ENCODE peak calls at places on chromosomes 12 and 14, in five cellular contexts. Q is neural crest cell, O is GM10248, J is K562, X is lower leg skin. B is an unnamed sample.

GRCh38 chr12:97276198-97276580 is 186.4 kb upstream of the RMST start:
- DNase-seq in Q (peak; percentile 23), O (no peak), J (no peak), X (no peak), B (no peak)

GRCh38 chr12:50218386-50218785 is 51.2 kb upstream of the CERS5 start:
- DNase-seq in Q (no peak), O (no peak), J (no peak), X (no peak), B (no peak)

GRCh38 chr12:90399317-90399716 is 555.7 kb downstream of the CCER1 start:
- DNase-seq in Q (no peak), O (no peak), J (no peak), X (no peak), B (no peak)

GRCh38 chr12:102399653-102400052 is 80.7 kb downstream of the IGF1 start:
- DNase-seq in Q (no peak), O (no peak), J (no peak), X (no peak), B (no peak)

GRCh38 chr12:78725951-78726550 is 138.5 kb upstream of the SYT1 start:
- DNase-seq in Q (no peak), O (no peak), J (no peak), X (no peak), B (no peak)

GRCh38 chr12:7178481-7178880 is 11.0 kb upstream of the PEX5 start:
- DNase-seq in Q (no peak), O (no peak), J (no peak), X (no peak), B (no peak)

GRCh38 chr12:98983647-98984046 is 338.6 kb downstream of the APAF1 start:
- DNase-seq in Q (no peak), O (peak; percentile 26), J (no peak), X (no peak), B (no peak)

GRCh38 chr12:105085537-105085936 is 1.3 kb upstream of the ALDH1L2 start:
- DNase-seq in Q (no peak), O (no peak), J (no peak), X (no peak), B (no peak)

GRCh38 chr14:99171396-99171795 is 100.6 kb downstream of the BCL11B start:
- DNase-seq in Q (no peak), O (no peak), J (no peak), X (no peak), B (no peak)

GRCh38 chr12:44628180-44628579 is 247.9 kb downstream of the NELL2 start:
- DNase-seq in Q (no peak), O (no peak), J (no peak), X (no peak), B (no peak)

GRCh38 chr12:48451372-48451771 is 21.0 kb upstream of the ANP32D start:
- DNase-seq in Q (no peak), O (no peak), J (no peak), X (no peak), B (no peak)

GRCh38 chr14:23481362-23481970 is 12.0 kb downstream of the NGDN start:
- DNase-seq in Q (peak; percentile 22), O (no peak), J (peak; percentile 43), X (no peak), B (peak; percentile 77)

GRCh38 chr14:46717211-46717610 is 65.6 kb upstream of the RPL10L start:
- DNase-seq in Q (no peak), O (no peak), J (no peak), X (no peak), B (no peak)

GRCh38 chr12:114685320-114685781 is 1.4 kb upstream of the TBX3 start:
- DNase-seq in Q (no peak), O (no peak), J (no peak), X (no peak), B (no peak)

GRCh38 chr12:114684098-114684869 is at the start of gene TBX3:
- DNase-seq in Q (peak; percentile 75), O (no peak), J (peak; percentile 91), X (peak; percentile 99), B (peak; percentile 98)

GRCh38 chr12:114685869-114686268 is 1.9 kb upstream of the TBX3 start:
- DNase-seq in Q (no peak), O (no peak), J (no peak), X (no peak), B (no peak)

GRCh38 chr12:114683709-114684097 is 272 bp downstream of the TBX3 start:
- DNase-seq in Q (no peak), O (no peak), J (no peak), X (no peak), B (no peak)

DNA sequence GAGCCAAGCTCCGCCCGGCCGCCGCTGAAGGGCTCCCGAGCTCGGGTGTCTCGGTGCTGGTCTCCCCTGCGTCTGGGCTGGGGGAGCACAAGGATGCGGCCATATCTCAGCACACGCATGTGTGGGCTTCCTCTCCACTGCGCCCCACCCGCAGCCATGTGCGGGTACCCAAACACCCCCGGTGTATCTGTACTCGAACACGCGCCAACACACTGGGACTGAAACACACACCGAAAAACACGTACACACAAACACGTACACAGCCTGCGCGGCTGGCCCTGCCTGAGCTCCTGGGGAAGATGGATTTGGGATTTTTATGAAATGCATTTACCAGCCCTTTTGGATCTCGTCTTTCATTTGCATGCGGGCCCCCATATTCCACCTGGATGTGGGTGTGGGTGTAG is 897 bp upstream of the TBX3 start:
- DNase-seq in Q (no peak), O (no peak), J (no peak), X (no peak), B (no peak)
- TF ChIP-seq CTCF in Q (no peak), O (no peak), J (no peak), X (no peak), B (no peak)

DNA sequence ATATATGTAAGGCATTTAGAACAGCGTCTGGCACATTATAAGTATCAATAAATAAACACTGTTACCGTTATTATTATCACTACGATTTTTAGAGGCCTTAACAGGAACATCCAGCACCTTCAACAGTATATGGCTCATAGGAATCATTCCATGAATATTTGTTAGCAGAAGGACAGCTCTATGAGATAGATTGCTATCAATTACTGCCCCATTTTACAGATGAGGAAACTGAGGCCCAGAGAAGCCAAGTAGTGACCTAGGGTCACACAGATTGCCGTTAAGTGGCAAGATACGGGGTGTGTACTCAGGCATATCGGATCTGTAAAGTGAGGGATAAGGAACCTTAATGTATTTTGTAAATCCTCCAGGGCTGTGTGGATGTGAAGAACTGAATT is 510 bp upstream of the PSMD9 start:
- DNase-seq in Q (no peak), O (no peak), J (no peak), X (no peak), B (no peak)
- TF ChIP-seq CTCF in Q (peak; percentile 48), O (no peak), J (no peak), X (no peak), B (no peak)

DNA sequence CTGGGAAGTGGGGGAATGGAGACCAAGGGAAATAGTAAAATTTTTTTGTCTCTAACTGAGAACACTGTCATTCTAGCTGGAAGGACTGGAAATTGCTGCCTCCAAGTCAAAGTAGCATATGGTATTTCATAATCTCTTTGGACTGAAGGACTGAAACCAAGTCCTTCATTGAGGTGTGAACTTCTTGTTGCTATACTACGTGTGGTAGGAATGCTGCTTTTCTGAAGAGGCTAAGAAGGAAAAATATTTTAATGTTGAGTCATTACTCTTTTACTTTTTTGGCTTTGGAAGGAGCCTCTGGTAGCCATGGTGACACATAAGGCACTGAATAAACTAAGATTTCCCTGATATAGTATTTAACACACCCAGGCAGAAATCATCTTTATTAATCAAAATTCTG is 465.4 kb downstream of the NPAS3 start:
- DNase-seq in Q (no peak), O (no peak), J (no peak), X (no peak), B (no peak)
- TF ChIP-seq CTCF in Q (no peak), O (no peak), J (no peak), X (no peak), B (no peak)

GRCh38 chr12:55822228-55822627 is 4.4 kb downstream of the ORMDL2 start:
- DNase-seq in Q (no peak), O (no peak), J (no peak), X (no peak), B (no peak)
- TF ChIP-seq CTCF in Q (peak; percentile 49), O (no peak), J (peak; percentile 20), X (no peak), B (peak; percentile 27)

GRCh38 chr12:6038160-6038559 is 86.3 kb downstream of the VWF start:
- DNase-seq in Q (peak; percentile 56), O (peak; percentile 73), J (peak; percentile 72), X (no peak), B (peak; percentile 85)
- TF ChIP-seq CTCF in Q (peak; percentile 95), O (peak; percentile 69), J (peak; percentile 95), X (no peak), B (peak; percentile 87)

DNA sequence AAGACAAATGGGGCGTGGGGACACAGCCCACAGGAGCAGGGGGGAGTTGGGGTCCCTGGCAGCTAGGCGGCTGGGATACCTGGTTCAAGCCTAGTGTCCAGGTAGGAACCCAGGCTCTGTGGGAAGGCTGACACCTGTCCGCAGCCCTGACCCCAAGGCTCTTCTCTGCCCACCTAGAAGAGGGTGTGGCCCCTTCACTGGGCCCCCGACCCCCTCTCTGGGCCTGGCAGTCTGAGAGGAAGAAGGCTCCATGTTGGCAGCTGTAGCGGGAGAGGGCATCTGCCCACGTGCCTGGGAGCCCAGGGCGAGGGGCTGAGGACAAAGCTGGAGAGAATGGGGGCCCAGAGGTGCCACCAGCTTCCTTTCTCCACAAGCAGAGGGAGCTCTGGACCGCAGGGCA is 10.5 kb downstream of the CHGA start:
- DNase-seq in Q (no peak), O (no peak), J (no peak), X (no peak), B (no peak)
- TF ChIP-seq CTCF in Q (no peak), O (no peak), J (no peak), X (no peak), B (no peak)

GRCh38 chr12:46384451-46385301 is 12.1 kb upstream of the SLC38A2 start:
- DNase-seq in Q (no peak), O (no peak), J (no peak), X (no peak), B (no peak)

GRCh38 chr12:46380881-46381280 is 8.3 kb upstream of the SLC38A2 start:
- DNase-seq in Q (no peak), O (no peak), J (no peak), X (no peak), B (peak; percentile 89)

GRCh38 chr12:46383654-46384450 is 11.3 kb upstream of the SLC38A2 start:
- DNase-seq in Q (peak; percentile 31), O (peak; percentile 27), J (no peak), X (peak; percentile 98), B (peak; percentile 98)

GRCh38 chr12:46382425-46382973 is 9.9 kb upstream of the SLC38A2 start:
- DNase-seq in Q (no peak), O (no peak), J (no peak), X (peak; percentile 87), B (no peak)

GRCh38 chr12:46382974-46383653 is 10.5 kb upstream of the SLC38A2 start:
- DNase-seq in Q (peak; percentile 79), O (peak; percentile 88), J (peak; percentile 86), X (peak; percentile 100), B (peak; percentile 99)
- TF ChIP-seq CTCF in Q (peak; percentile 29), O (peak; percentile 36), J (no peak), X (no peak), B (peak; percentile 24)

GRCh38 chr14:90058876-90059458 is 2.8 kb upstream of the KCNK13 start:
- DNase-seq in Q (no peak), O (no peak), J (no peak), X (no peak), B (no peak)

GRCh38 chr14:90060312-90060964 is 1.4 kb upstream of the KCNK13 start:
- DNase-seq in Q (peak; percentile 43), O (peak; percentile 79), J (peak; percentile 63), X (peak; percentile 83), B (peak; percentile 75)

GRCh38 chr14:90061849-90062794 is at the start of gene KCNK13:
- DNase-seq in Q (peak; percentile 13), O (peak; percentile 44), J (no peak), X (peak; percentile 80), B (no peak)

GRCh38 chr14:90060965-90061848 is 587 bp upstream of the KCNK13 start:
- DNase-seq in Q (peak; percentile 5), O (peak; percentile 38), J (peak; percentile 35), X (peak; percentile 70), B (peak; percentile 30)

GRCh38 chr14:90062852-90063539 is 1.2 kb downstream of the KCNK13 start:
- DNase-seq in Q (no peak), O (no peak), J (no peak), X (peak; percentile 62), B (no peak)
- TF ChIP-seq CTCF in Q (no peak), O (no peak), J (no peak), X (no peak), B (no peak)